ENCODE peak calls at places on chromosomes 5 and 9, in seven cellular contexts. S is HAP-1; X is stimulated activated CD8-positive, alpha-beta memory T cell treated with anti-CD3 and anti-CD28 coated beads, Interleukin-15, amount 100 ng/mL, for 1 hour; P is mucosa of descending colon; Z is EL; G is NCI-H1417; N is WTC11. I is an unnamed sample.
A peak's percentile ranks its signal among the peaks of the same experiment; 100 is the strongest.

GRCh38 chr5:77231470-77232138 is 21.1 kb downstream of the PDE8B start:
- DNase-seq in Z (no peak), N (no peak), G (no peak), S (no peak), P (no peak), X (no peak), I (no peak)

GRCh38 chr5:134438268-134438622 is 26.6 kb upstream of the CDKN2AIPNL start:
- DNase-seq in S (no peak), X (no peak), G (no peak), P (no peak), Z (peak; percentile 86), N (no peak), I (no peak)

GRCh38 chr9:99272866-99273265 is 50.8 kb downstream of the SEC61B start:
- DNase-seq in N (no peak), S (no peak), P (no peak), G (no peak), Z (no peak), X (no peak), I (no peak)

GRCh38 chr5:160020969-160021368 is 12.0 kb downstream of the TTC1 start:
- DNase-seq in S (no peak), P (no peak), G (no peak), Z (no peak), X (no peak), N (no peak), I (no peak)

GRCh38 chr9:98900244-98900643 is 43.5 kb upstream of the COL15A1 start:
- DNase-seq in G (no peak), N (no peak), S (no peak), X (no peak), P (no peak), Z (no peak), I (no peak)

GRCh38 chr5:84372066-84372700 is 12.5 kb downstream of the EDIL3 start:
- DNase-seq in S (no peak), P (no peak), Z (peak; percentile 40), X (no peak), N (no peak), G (no peak), I (no peak)

GRCh38 chr5:58922392-58923171 is 339.7 kb downstream of the RAB3C start:
- DNase-seq in S (no peak), Z (no peak), N (no peak), X (no peak), P (peak; percentile 78), G (no peak), I (no peak)

GRCh38 chr9:75101004-75101601 is 12.8 kb downstream of the OSTF1 start:
- DNase-seq in N (no peak), G (no peak), X (no peak), S (no peak), Z (no peak), P (no peak), I (no peak)

GRCh38 chr5:81420039-81420667 is 26.2 kb upstream of the ACOT12 start:
- DNase-seq in X (no peak), Z (peak; percentile 92), N (no peak), S (peak; percentile 70), P (no peak), G (no peak), I (no peak)

GRCh38 chr5:180053061-180053602 is 18.4 kb downstream of the RNF130 start:
- DNase-seq in P (no peak), X (no peak), S (no peak), G (no peak), N (no peak), Z (no peak), I (no peak)

GRCh38 chr9:70602364-70603019 is 188.0 kb upstream of the KLF9 start:
- DNase-seq in G (peak; percentile 60), P (no peak), X (peak; percentile 4), N (peak; percentile 52), Z (peak; percentile 87), S (peak; percentile 89), I (peak; percentile 68)

GRCh38 chr9:33230756-33231691 is 8.9 kb upstream of the SPINK4 start:
- DNase-seq in S (no peak), Z (no peak), G (no peak), X (no peak), N (no peak), P (no peak), I (no peak)

GRCh38 chr9:77175152-77175551 is 2.2 kb upstream of the VPS13A start:
- DNase-seq in P (no peak), G (no peak), Z (no peak), X (no peak), N (no peak), S (no peak), I (no peak)

I was measured in H7.